ENCODE peak calls at places on chromosomes 13 and 19, in four cellular contexts. One of them, this sample, is unnamed.

GRCh38 chr13:29362849-29363604 is 232.5 kb downstream of the SLC7A1 start:
- DNase-seq in K562: peak
- DNase-seq in ascending aorta: no peak
- DNase-seq in activated B cell treated with CpG ODN at 0.5 μM for 24 hours: no peak
- DNase-seq in this sample: peak

GRCh38 chr19:29586401-29586800 is 19.7 kb upstream of the POP4 start:
- DNase-seq in K562: no peak
- DNase-seq in ascending aorta: no peak
- DNase-seq in activated B cell treated with CpG ODN at 0.5 μM for 24 hours: no peak
- DNase-seq in this sample: no peak

GRCh38 chr19:4671182-4671851 is 1.2 kb upstream of the MYDGF start:
- DNase-seq in K562: no peak
- DNase-seq in ascending aorta: no peak
- DNase-seq in activated B cell treated with CpG ODN at 0.5 μM for 24 hours: no peak
- DNase-seq in this sample: no peak

GRCh38 chr13:89061821-89062220 is 1390.7 kb downstream of the SLITRK5 start:
- DNase-seq in K562: no peak
- DNase-seq in ascending aorta: no peak
- DNase-seq in activated B cell treated with CpG ODN at 0.5 μM for 24 hours: no peak
- DNase-seq in this sample: no peak

GRCh38 chr13:79393564-79394249 is 12.3 kb downstream of the RBM26 start:
- DNase-seq in K562: no peak
- DNase-seq in ascending aorta: no peak
- DNase-seq in activated B cell treated with CpG ODN at 0.5 μM for 24 hours: peak
- DNase-seq in this sample: no peak

GRCh38 chr13:75832812-75833211 is 196.7 kb downstream of the LMO7 start:
- DNase-seq in K562: no peak
- DNase-seq in ascending aorta: no peak
- DNase-seq in activated B cell treated with CpG ODN at 0.5 μM for 24 hours: no peak
- DNase-seq in this sample: no peak

GRCh38 chr13:106299616-106300015 is 235.8 kb downstream of the EFNB2 start:
- DNase-seq in K562: no peak
- DNase-seq in ascending aorta: no peak
- DNase-seq in activated B cell treated with CpG ODN at 0.5 μM for 24 hours: no peak
- DNase-seq in this sample: no peak

GRCh38 chr13:29140277-29140676 is 320.1 kb downstream of the MTUS2 start:
- DNase-seq in K562: no peak
- DNase-seq in ascending aorta: peak
- DNase-seq in activated B cell treated with CpG ODN at 0.5 μM for 24 hours: no peak
- DNase-seq in this sample: no peak

GRCh38 chr19:15289673-15290072 is 42.7 kb downstream of the BRD4 start:
- DNase-seq in K562: no peak
- DNase-seq in ascending aorta: no peak
- DNase-seq in activated B cell treated with CpG ODN at 0.5 μM for 24 hours: no peak
- DNase-seq in this sample: no peak

DNA sequence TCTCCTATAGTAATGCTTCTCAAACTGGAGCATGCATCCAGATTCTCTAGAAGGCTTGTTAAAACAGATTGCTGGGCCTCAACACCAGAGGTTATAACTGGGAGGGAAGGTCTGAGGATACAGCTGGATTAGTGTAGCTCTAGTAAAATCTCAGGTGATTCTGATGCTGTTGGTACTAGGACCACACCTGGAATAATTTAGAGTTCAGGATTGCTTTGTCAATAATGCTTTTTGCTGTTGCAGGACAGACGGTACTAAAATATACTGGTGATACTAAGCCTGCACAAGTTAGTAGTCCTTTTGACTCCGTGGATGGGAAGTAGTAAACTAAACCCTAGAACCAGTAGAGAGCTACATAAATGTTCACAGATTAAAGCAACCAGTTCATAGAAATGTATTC is 258.1 kb upstream of the STARD13 start:
- DNase-seq in K562: no peak
- DNase-seq in ascending aorta: no peak
- DNase-seq in activated B cell treated with CpG ODN at 0.5 μM for 24 hours: no peak
- DNase-seq in this sample: peak
- TF ChIP-seq CTCF in K562: no peak
- TF ChIP-seq CTCF in ascending aorta: no peak
- TF ChIP-seq CTCF in activated B cell treated with CpG ODN at 0.5 μM for 24 hours: no peak
- TF ChIP-seq CTCF in this sample: no peak

DNA sequence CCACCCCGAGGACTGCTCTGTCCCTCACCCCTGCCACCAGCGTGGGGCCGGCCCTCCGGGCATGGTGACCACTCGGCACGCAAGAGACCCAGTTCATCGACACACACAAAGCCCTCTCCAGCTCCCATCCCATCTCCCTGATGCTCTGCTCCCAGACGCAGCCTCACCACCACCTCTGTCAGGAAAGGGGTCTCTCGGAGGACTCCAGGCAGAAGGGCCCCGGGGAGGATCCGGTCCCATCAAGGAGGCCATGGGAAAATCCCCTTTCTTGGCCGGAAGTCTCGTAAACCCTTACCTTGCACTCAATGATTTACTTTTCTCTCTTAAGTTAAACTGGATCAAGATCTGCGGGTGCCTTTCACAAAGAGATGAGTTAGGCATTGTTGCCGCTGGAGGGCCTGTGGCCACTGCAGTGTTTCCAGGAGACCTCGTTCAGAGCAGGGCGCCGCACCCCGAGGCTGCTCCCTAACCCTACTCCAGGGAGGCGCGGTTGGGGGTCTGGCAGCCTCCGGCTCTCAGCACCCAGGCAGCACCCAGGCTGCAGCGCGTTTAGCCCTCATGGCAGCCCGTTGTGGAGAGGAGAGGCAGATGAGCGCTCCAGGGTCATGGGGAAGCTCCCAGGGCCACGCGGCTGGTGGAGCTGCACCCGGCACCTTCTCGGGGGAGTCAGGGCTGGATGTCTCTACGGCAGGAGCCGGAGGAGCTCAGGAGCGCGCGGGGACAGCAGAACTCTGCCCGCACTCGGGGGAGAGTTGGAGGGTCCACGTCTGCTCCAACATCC is 31.0 kb downstream of the C2CD4C start:
- DNase-seq in K562: no peak
- DNase-seq in ascending aorta: no peak
- DNase-seq in activated B cell treated with CpG ODN at 0.5 μM for 24 hours: no peak
- DNase-seq in this sample: no peak
- TF ChIP-seq CTCF in K562: peak
- TF ChIP-seq CTCF in ascending aorta: no peak
- TF ChIP-seq CTCF in activated B cell treated with CpG ODN at 0.5 μM for 24 hours: no peak
- TF ChIP-seq CTCF in this sample: no peak

GRCh38 chr13:20118268-20119140 is 42.3 kb downstream of the GJA3 start:
- DNase-seq in K562: peak
- DNase-seq in ascending aorta: no peak
- DNase-seq in activated B cell treated with CpG ODN at 0.5 μM for 24 hours: no peak
- DNase-seq in this sample: no peak
- TF ChIP-seq CTCF in K562: no peak
- TF ChIP-seq CTCF in ascending aorta: no peak
- TF ChIP-seq CTCF in activated B cell treated with CpG ODN at 0.5 μM for 24 hours: no peak
- TF ChIP-seq CTCF in this sample: no peak

DNA sequence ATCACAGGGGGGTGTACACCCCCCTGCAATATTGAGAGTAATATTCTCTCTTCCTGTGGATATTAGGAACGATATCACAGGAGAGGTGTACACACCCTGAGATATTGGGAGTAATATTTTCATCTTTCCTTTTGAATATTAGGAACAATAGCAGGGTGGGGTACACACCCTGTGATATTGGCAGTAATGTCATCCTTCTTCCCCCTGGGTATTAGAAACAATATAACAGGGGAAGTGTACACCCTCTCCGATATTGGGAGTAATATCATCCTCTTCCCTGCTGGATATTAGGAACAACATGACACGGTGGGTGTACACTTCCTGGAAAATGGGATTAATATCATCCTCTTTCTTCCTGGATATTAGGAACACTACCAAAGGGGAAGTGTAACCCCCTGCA is 57.8 kb upstream of the CEACAM21 start:
- DNase-seq in K562: no peak
- DNase-seq in ascending aorta: no peak
- DNase-seq in activated B cell treated with CpG ODN at 0.5 μM for 24 hours: no peak
- DNase-seq in this sample: no peak
- TF ChIP-seq CTCF in K562: no peak
- TF ChIP-seq CTCF in ascending aorta: no peak
- TF ChIP-seq CTCF in activated B cell treated with CpG ODN at 0.5 μM for 24 hours: no peak
- TF ChIP-seq CTCF in this sample: no peak

DNA sequence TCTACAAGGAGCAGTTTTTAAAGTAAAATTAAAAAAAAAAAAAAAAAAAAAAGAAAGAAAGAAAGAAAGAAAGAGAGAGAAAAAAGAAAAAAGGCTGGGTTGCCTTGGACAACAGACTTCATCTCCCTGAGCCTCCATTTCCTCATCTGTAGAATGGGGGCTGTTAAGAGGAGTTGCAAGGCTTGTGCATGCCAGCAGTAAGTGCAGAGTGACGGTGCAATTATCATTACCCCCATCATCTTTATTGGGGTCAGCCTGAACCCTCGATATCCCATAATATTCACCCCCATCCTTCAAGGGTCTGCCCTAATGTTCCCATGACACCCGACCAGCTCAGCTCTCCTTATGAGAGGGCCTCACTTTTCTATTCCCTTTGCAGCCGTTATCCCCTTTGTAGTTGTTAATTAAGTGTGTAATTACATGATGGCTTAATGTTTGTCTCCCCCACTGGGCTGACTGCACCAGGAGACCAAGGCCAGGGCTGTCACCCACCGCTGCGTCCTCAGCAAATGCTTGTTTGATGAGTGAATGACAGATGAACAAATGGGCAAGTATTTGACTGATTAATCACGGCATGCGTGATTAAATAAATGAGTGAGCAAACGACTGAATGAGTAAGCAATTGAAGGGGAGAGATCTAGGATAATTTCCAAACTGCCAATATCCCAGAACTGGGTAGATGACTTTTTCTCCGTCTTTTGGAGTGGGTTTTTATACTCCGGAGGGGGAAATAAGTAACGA is 10.1 kb downstream of the FOSB start:
- DNase-seq in K562: no peak
- DNase-seq in ascending aorta: no peak
- DNase-seq in activated B cell treated with CpG ODN at 0.5 μM for 24 hours: no peak
- DNase-seq in this sample: no peak
- TF ChIP-seq CTCF in K562: no peak
- TF ChIP-seq CTCF in ascending aorta: no peak
- TF ChIP-seq CTCF in activated B cell treated with CpG ODN at 0.5 μM for 24 hours: no peak
- TF ChIP-seq CTCF in this sample: no peak

GRCh38 chr13:24016046-24016445 is 118.7 kb upstream of the C1QTNF9B start:
- DNase-seq in K562: no peak
- DNase-seq in ascending aorta: no peak
- DNase-seq in activated B cell treated with CpG ODN at 0.5 μM for 24 hours: no peak
- DNase-seq in this sample: no peak

GRCh38 chr13:24011266-24011665 is 114.0 kb upstream of the C1QTNF9B start:
- DNase-seq in K562: no peak
- DNase-seq in ascending aorta: no peak
- DNase-seq in activated B cell treated with CpG ODN at 0.5 μM for 24 hours: no peak
- DNase-seq in this sample: no peak

GRCh38 chr13:24008679-24009078 is 111.4 kb upstream of the C1QTNF9B start:
- DNase-seq in K562: no peak
- DNase-seq in ascending aorta: no peak
- DNase-seq in activated B cell treated with CpG ODN at 0.5 μM for 24 hours: no peak
- DNase-seq in this sample: no peak

GRCh38 chr13:24013189-24013588 is 115.9 kb upstream of the C1QTNF9B start:
- DNase-seq in K562: no peak
- DNase-seq in ascending aorta: no peak
- DNase-seq in activated B cell treated with CpG ODN at 0.5 μM for 24 hours: no peak
- DNase-seq in this sample: no peak

DNA sequence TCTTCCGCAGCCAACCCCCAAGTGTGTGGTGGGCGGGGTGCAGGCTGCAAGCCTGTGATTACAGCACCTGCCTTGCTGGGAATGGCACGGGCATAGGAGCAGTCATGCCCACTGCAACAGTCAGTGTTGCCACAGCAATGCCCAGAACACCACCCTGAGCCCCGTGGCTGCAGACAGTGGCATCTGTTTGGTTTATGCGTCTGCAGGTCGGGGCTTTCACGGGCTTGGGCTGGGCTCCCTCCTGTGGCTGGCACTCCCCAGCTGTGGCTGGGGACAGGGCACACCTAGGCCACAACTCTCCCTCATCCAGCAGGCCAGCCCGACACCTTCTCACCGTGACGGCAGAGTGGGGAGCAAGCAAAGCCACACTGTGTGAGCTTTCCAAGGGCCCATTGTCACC is 115.3 kb upstream of the C1QTNF9B start:
- DNase-seq in K562: no peak
- DNase-seq in ascending aorta: no peak
- DNase-seq in activated B cell treated with CpG ODN at 0.5 μM for 24 hours: no peak
- DNase-seq in this sample: no peak
- TF ChIP-seq CTCF in K562: no peak
- TF ChIP-seq CTCF in ascending aorta: no peak
- TF ChIP-seq CTCF in activated B cell treated with CpG ODN at 0.5 μM for 24 hours: no peak
- TF ChIP-seq CTCF in this sample: no peak

GRCh38 chr13:54449922-54450321 is 1421.3 kb downstream of the OLFM4 start:
- DNase-seq in K562: no peak
- DNase-seq in ascending aorta: no peak
- DNase-seq in activated B cell treated with CpG ODN at 0.5 μM for 24 hours: no peak
- DNase-seq in this sample: peak
- TF ChIP-seq CTCF in K562: no peak
- TF ChIP-seq CTCF in ascending aorta: no peak
- TF ChIP-seq CTCF in activated B cell treated with CpG ODN at 0.5 μM for 24 hours: no peak
- TF ChIP-seq CTCF in this sample: peak

DNA sequence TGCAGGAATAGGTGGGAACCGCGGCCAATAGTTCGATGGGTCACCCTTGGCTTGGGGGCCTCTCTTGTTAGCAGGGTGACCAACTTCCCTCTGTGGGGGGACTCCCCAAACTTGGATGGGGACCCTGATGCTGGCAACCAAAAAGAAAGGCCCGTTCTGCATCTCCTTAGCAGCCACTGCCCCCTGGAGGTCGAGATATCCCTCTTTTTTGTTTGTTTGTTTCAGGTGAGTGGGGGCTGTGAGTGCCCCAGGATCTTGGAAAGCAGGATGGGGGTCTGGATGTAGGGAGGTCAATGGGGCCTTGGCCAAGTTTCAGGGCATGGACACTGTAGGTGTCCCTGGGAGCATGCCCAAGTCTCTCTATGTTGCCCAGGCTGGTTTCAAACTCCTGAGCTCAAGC is 7.7 kb upstream of the CRTC1 start:
- DNase-seq in K562: peak
- DNase-seq in ascending aorta: no peak
- DNase-seq in activated B cell treated with CpG ODN at 0.5 μM for 24 hours: no peak
- DNase-seq in this sample: peak
- TF ChIP-seq CTCF in K562: peak
- TF ChIP-seq CTCF in ascending aorta: peak
- TF ChIP-seq CTCF in activated B cell treated with CpG ODN at 0.5 μM for 24 hours: no peak
- TF ChIP-seq CTCF in this sample: peak

GRCh38 chr13:103299079-103299478 is 232.9 kb upstream of the SLC10A2 start:
- DNase-seq in K562: no peak
- DNase-seq in ascending aorta: no peak
- DNase-seq in activated B cell treated with CpG ODN at 0.5 μM for 24 hours: no peak
- DNase-seq in this sample: no peak
- TF ChIP-seq CTCF in K562: no peak
- TF ChIP-seq CTCF in ascending aorta: no peak
- TF ChIP-seq CTCF in activated B cell treated with CpG ODN at 0.5 μM for 24 hours: no peak
- TF ChIP-seq CTCF in this sample: no peak

GRCh38 chr19:46404039-46404883 is 9.1 kb downstream of the CCDC8 start:
- DNase-seq in K562: peak
- DNase-seq in ascending aorta: no peak
- DNase-seq in activated B cell treated with CpG ODN at 0.5 μM for 24 hours: no peak
- DNase-seq in this sample: no peak
- TF ChIP-seq CTCF in K562: peak
- TF ChIP-seq CTCF in ascending aorta: no peak
- TF ChIP-seq CTCF in activated B cell treated with CpG ODN at 0.5 μM for 24 hours: no peak
- TF ChIP-seq CTCF in this sample: no peak